ENCODE peak calls at places on chromosomes 12 and 14, in five cellular contexts. One of them, this sample, is unnamed.
A peak's percentile ranks its signal among the peaks of the same experiment; 100 is the strongest.

GRCh38 chr12:117025481-117026151 is 73.6 kb downstream of the TESC start:
- DNase-seq in ascending aorta: peak; percentile 79
- DNase-seq in tibial nerve: peak; percentile 51
- DNase-seq in tibial artery: peak; percentile 55
- DNase-seq in cardiac muscle cell: peak; percentile 78
- DNase-seq in this sample: no peak

GRCh38 chr12:93163260-93164036 is 214.3 kb upstream of the NUDT4 start:
- DNase-seq in ascending aorta: no peak
- DNase-seq in tibial nerve: no peak
- DNase-seq in tibial artery: no peak
- DNase-seq in cardiac muscle cell: no peak
- DNase-seq in this sample: no peak

GRCh38 chr12:116766746-116767145 is 28.6 kb downstream of the RNFT2 start:
- DNase-seq in ascending aorta: no peak
- DNase-seq in tibial nerve: no peak
- DNase-seq in tibial artery: no peak
- DNase-seq in cardiac muscle cell: no peak
- DNase-seq in this sample: no peak

GRCh38 chr12:401235-402126 is at the start of gene CCDC77:
- DNase-seq in ascending aorta: peak; percentile 95
- DNase-seq in tibial nerve: peak; percentile 88
- DNase-seq in tibial artery: peak; percentile 87
- DNase-seq in cardiac muscle cell: peak; percentile 94
- DNase-seq in this sample: peak; percentile 74

GRCh38 chr12:119479121-119479561 is 114.4 kb upstream of the TMEM233 start:
- DNase-seq in ascending aorta: no peak
- DNase-seq in tibial nerve: no peak
- DNase-seq in tibial artery: no peak
- DNase-seq in cardiac muscle cell: no peak
- DNase-seq in this sample: no peak

GRCh38 chr12:32418903-32419519 is 19.7 kb downstream of the FGD4 start:
- DNase-seq in ascending aorta: no peak
- DNase-seq in tibial nerve: no peak
- DNase-seq in tibial artery: no peak
- DNase-seq in cardiac muscle cell: no peak
- DNase-seq in this sample: no peak

GRCh38 chr14:69464829-69465228 is 19.7 kb upstream of the PLEKHD1 start:
- DNase-seq in ascending aorta: no peak
- DNase-seq in tibial nerve: no peak
- DNase-seq in tibial artery: no peak
- DNase-seq in cardiac muscle cell: peak; percentile 78
- DNase-seq in this sample: no peak

GRCh38 chr12:59087077-59087673 is 166.9 kb upstream of the LRIG3 start:
- DNase-seq in ascending aorta: no peak
- DNase-seq in tibial nerve: no peak
- DNase-seq in tibial artery: no peak
- DNase-seq in cardiac muscle cell: peak; percentile 39
- DNase-seq in this sample: no peak

GRCh38 chr12:113664224-113664681 is 192.6 kb upstream of the LHX5 start:
- DNase-seq in ascending aorta: no peak
- DNase-seq in tibial nerve: no peak
- DNase-seq in tibial artery: no peak
- DNase-seq in cardiac muscle cell: no peak
- DNase-seq in this sample: no peak

GRCh38 chr12:48925218-48925871 is at the start of gene FKBP11:
- DNase-seq in ascending aorta: peak; percentile 78
- DNase-seq in tibial nerve: peak; percentile 26
- DNase-seq in tibial artery: peak; percentile 37
- DNase-seq in cardiac muscle cell: peak; percentile 60
- DNase-seq in this sample: peak; percentile 46

GRCh38 chr12:30399859-30400258 is 295.8 kb downstream of the IPO8 start:
- DNase-seq in ascending aorta: no peak
- DNase-seq in tibial nerve: no peak
- DNase-seq in tibial artery: no peak
- DNase-seq in cardiac muscle cell: no peak
- DNase-seq in this sample: no peak

GRCh38 chr12:22276846-22277245 is 57.7 kb downstream of the ST8SIA1 start:
- DNase-seq in ascending aorta: no peak
- DNase-seq in tibial nerve: no peak
- DNase-seq in tibial artery: no peak
- DNase-seq in cardiac muscle cell: no peak
- DNase-seq in this sample: no peak

GRCh38 chr14:29493849-29494248 is 433.8 kb downstream of the PRKD1 start:
- DNase-seq in ascending aorta: no peak
- DNase-seq in tibial nerve: no peak
- DNase-seq in tibial artery: no peak
- DNase-seq in cardiac muscle cell: no peak
- DNase-seq in this sample: no peak

GRCh38 chr12:96493101-96493500 is 3.7 kb downstream of the CFAP54 start:
- DNase-seq in ascending aorta: no peak
- DNase-seq in tibial nerve: no peak
- DNase-seq in tibial artery: no peak
- DNase-seq in cardiac muscle cell: peak; percentile 43
- DNase-seq in this sample: no peak

GRCh38 chr12:57173089-57173488 is 25.7 kb upstream of the LRP1-AS start:
- DNase-seq in ascending aorta: no peak
- DNase-seq in tibial nerve: no peak
- DNase-seq in tibial artery: no peak
- DNase-seq in cardiac muscle cell: peak; percentile 28
- DNase-seq in this sample: no peak

GRCh38 chr14:51959928-51960327 is 29.4 kb upstream of the RTRAF start:
- DNase-seq in ascending aorta: no peak
- DNase-seq in tibial nerve: no peak
- DNase-seq in tibial artery: no peak
- DNase-seq in cardiac muscle cell: no peak
- DNase-seq in this sample: no peak

GRCh38 chr14:90194706-90195105 is 61.6 kb upstream of the PSMC1 start:
- DNase-seq in ascending aorta: no peak
- DNase-seq in tibial nerve: no peak
- DNase-seq in tibial artery: no peak
- DNase-seq in cardiac muscle cell: no peak
- DNase-seq in this sample: no peak

GRCh38 chr12:101407438-101408345 is at the start of gene ARL1:
- DNase-seq in ascending aorta: peak; percentile 89
- DNase-seq in tibial nerve: peak; percentile 78
- DNase-seq in tibial artery: peak; percentile 83
- DNase-seq in cardiac muscle cell: peak; percentile 95
- DNase-seq in this sample: peak; percentile 55
- TF ChIP-seq CTCF in ascending aorta: no peak
- TF ChIP-seq CTCF in tibial nerve: no peak
- TF ChIP-seq CTCF in tibial artery: no peak
- TF ChIP-seq CTCF in cardiac muscle cell: no peak
- TF ChIP-seq CTCF in this sample: no peak

DNA sequence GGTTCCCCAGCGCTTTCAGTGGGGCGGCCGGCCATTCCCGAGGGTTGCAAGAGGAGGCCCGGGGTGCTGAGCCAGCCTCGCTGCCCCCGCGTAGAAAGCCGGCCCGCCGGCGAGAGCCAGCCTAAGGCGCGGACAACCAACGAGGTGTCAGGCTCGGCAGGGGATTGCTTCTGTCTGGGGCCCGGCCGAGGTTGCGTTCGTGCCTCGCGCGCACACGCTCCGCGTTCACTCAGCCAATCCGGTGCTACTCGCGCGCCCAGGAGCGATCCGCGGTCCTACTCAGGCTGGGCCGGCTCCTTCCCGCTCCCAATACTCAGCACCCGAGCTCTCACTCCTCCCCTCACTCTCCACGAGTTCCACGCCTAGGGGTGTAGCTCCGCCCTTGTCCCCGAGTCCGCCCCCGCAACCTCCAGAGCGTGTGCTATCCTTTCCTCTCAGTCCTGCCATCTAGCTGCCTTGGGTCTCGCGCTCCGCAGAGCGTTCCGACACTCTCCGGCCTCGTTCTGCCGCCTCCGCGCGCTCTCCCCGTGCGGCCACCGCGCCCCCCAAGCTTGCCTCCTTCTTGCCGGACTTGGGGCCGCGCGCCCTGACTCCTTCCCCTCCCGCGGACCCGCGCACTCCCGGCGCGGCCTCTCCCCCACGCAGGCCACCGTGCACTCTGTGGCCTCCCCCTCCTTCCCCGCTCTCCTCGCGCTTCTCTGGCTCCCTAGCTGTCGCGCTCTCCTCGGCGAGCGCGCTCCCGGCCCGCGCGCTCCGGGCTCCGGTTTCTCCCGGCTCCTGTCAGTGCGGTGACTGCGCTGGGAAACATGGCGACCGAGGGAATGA is at the start of gene GPHN:
- DNase-seq in ascending aorta: peak; percentile 98
- DNase-seq in tibial nerve: peak; percentile 91
- DNase-seq in tibial artery: peak; percentile 95
- DNase-seq in cardiac muscle cell: peak; percentile 99
- DNase-seq in this sample: peak; percentile 79
- TF ChIP-seq CTCF in ascending aorta: peak; percentile 43
- TF ChIP-seq CTCF in tibial nerve: peak; percentile 60
- TF ChIP-seq CTCF in tibial artery: peak; percentile 44
- TF ChIP-seq CTCF in cardiac muscle cell: peak; percentile 23
- TF ChIP-seq CTCF in this sample: no peak

DNA sequence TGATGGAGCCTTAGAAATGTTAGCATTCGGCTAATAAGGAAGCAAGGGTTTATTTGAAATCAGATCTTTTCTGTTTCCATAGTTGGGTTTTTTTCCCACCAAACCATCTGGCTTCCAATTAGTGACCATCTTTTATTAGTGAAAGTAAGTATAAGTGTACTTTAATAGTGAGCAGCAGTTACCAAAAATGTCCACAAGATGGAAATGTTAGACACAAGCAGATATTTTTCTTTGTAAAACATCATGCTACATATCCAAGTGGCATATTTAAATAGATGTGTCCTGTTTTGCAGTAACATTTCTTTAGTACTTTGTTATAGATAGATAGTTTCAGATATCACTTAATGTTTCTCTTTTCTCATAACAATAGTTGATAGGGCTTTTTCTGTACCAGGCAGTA is 28.8 kb downstream of the YEATS4 start:
- DNase-seq in ascending aorta: no peak
- DNase-seq in tibial nerve: no peak
- DNase-seq in tibial artery: no peak
- DNase-seq in cardiac muscle cell: peak; percentile 81
- DNase-seq in this sample: no peak
- TF ChIP-seq CTCF in ascending aorta: peak; percentile 75
- TF ChIP-seq CTCF in tibial nerve: peak; percentile 47
- TF ChIP-seq CTCF in tibial artery: peak; percentile 72
- TF ChIP-seq CTCF in cardiac muscle cell: peak; percentile 67
- TF ChIP-seq CTCF in this sample: no peak

GRCh38 chr12:55955800-55956508 is 9.9 kb downstream of the PMEL start:
- DNase-seq in ascending aorta: no peak
- DNase-seq in tibial nerve: no peak
- DNase-seq in tibial artery: no peak
- DNase-seq in cardiac muscle cell: peak; percentile 29
- DNase-seq in this sample: no peak
- TF ChIP-seq CTCF in ascending aorta: no peak
- TF ChIP-seq CTCF in tibial nerve: no peak
- TF ChIP-seq CTCF in tibial artery: no peak
- TF ChIP-seq CTCF in cardiac muscle cell: peak; percentile 35
- TF ChIP-seq CTCF in this sample: no peak

DNA sequence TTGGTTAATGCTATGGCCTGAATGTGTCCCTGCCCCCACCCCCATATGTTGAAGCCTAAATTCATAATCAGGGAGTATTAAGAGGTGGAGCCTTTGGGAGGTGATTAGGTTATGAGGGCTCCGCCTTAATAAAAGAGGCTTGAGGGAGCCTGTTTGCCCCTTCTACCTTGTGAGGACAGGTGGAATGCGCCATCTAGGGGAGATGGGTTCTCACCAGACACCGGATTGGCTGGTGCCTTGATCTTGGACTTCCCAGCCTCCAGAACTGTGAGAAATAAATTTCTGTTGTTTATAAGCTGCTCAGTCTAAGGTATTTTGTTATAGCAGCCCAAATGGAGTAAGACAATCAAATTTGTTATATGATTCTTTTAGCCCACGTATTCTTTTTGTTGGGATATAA is 148.3 kb downstream of the PTCSC3 start:
- DNase-seq in ascending aorta: no peak
- DNase-seq in tibial nerve: no peak
- DNase-seq in tibial artery: no peak
- DNase-seq in cardiac muscle cell: no peak
- DNase-seq in this sample: no peak
- TF ChIP-seq CTCF in ascending aorta: no peak
- TF ChIP-seq CTCF in tibial nerve: no peak
- TF ChIP-seq CTCF in tibial artery: no peak
- TF ChIP-seq CTCF in cardiac muscle cell: no peak
- TF ChIP-seq CTCF in this sample: no peak

This sample was measured in omental fat pad.